ENCODE peak calls at places on chromosomes 4 and X, in seven cellular contexts. One of them, this sample, is unnamed.

GRCh38 chr4:31701256-31701655 is 981.1 kb downstream of the PCDH7 start:
- DNase-seq in effector memory CD4-positive, alpha-beta T cell: no peak
- DNase-seq in GM23248: no peak
- DNase-seq in A549: no peak
- DNase-seq in left ventricle myocardium inferior: no peak
- DNase-seq in cardiac fibroblast: no peak
- DNase-seq in HepG2: no peak
- DNase-seq in this sample: no peak

GRCh38 chr4:66640216-66640615 is 905.1 kb downstream of the CENPC start:
- DNase-seq in effector memory CD4-positive, alpha-beta T cell: no peak
- DNase-seq in GM23248: no peak
- DNase-seq in A549: no peak
- DNase-seq in left ventricle myocardium inferior: no peak
- DNase-seq in cardiac fibroblast: no peak
- DNase-seq in HepG2: no peak
- DNase-seq in this sample: no peak

GRCh38 chr4:6128221-6128871 is 72.0 kb downstream of the JAKMIP1 start:
- DNase-seq in effector memory CD4-positive, alpha-beta T cell: no peak
- DNase-seq in GM23248: no peak
- DNase-seq in A549: no peak
- DNase-seq in left ventricle myocardium inferior: no peak
- DNase-seq in cardiac fibroblast: no peak
- DNase-seq in HepG2: peak; percentile 46
- DNase-seq in this sample: no peak

GRCh38 chr4:1793496-1793840 is 375 bp downstream of the FGFR3 start:
- DNase-seq in effector memory CD4-positive, alpha-beta T cell: peak; percentile 17
- DNase-seq in GM23248: peak; percentile 59
- DNase-seq in A549: peak; percentile 33
- DNase-seq in left ventricle myocardium inferior: peak; percentile 52
- DNase-seq in cardiac fibroblast: peak; percentile 33
- DNase-seq in HepG2: no peak
- DNase-seq in this sample: peak; percentile 30

GRCh38 chrX:54785901-54786300 is 12.2 kb downstream of the ITIH6 start:
- DNase-seq in effector memory CD4-positive, alpha-beta T cell: no peak
- DNase-seq in GM23248: peak; percentile 27
- DNase-seq in A549: no peak
- DNase-seq in left ventricle myocardium inferior: no peak
- DNase-seq in cardiac fibroblast: peak; percentile 26
- DNase-seq in HepG2: peak; percentile 7
- DNase-seq in this sample: no peak

GRCh38 chr4:1588306-1588705 is 95.8 kb downstream of the FAM53A start:
- DNase-seq in effector memory CD4-positive, alpha-beta T cell: no peak
- DNase-seq in GM23248: no peak
- DNase-seq in A549: no peak
- DNase-seq in left ventricle myocardium inferior: no peak
- DNase-seq in cardiac fibroblast: no peak
- DNase-seq in HepG2: no peak
- DNase-seq in this sample: no peak

GRCh38 chrX:154437398-154437752 is 421 bp downstream of the GDI1 start:
- DNase-seq in effector memory CD4-positive, alpha-beta T cell: no peak
- DNase-seq in GM23248: no peak
- DNase-seq in A549: no peak
- DNase-seq in left ventricle myocardium inferior: no peak
- DNase-seq in cardiac fibroblast: no peak
- DNase-seq in HepG2: no peak
- DNase-seq in this sample: no peak

GRCh38 chr4:99664703-99665102 is 7.1 kb upstream of the C4orf54 start:
- DNase-seq in effector memory CD4-positive, alpha-beta T cell: no peak
- DNase-seq in GM23248: no peak
- DNase-seq in A549: no peak
- DNase-seq in left ventricle myocardium inferior: no peak
- DNase-seq in cardiac fibroblast: no peak
- DNase-seq in HepG2: no peak
- DNase-seq in this sample: no peak

GRCh38 chr4:71355971-71356370 is 17.2 kb downstream of the SLC4A4 start:
- DNase-seq in effector memory CD4-positive, alpha-beta T cell: no peak
- DNase-seq in GM23248: no peak
- DNase-seq in A549: no peak
- DNase-seq in left ventricle myocardium inferior: no peak
- DNase-seq in cardiac fibroblast: no peak
- DNase-seq in HepG2: no peak
- DNase-seq in this sample: no peak
- H3K4me3 ChIP-seq in effector memory CD4-positive, alpha-beta T cell: no peak overlapping the region
- H3K4me3 ChIP-seq in GM23248: no peak overlapping the region
- H3K4me3 ChIP-seq in A549: no peak overlapping the region
- H3K4me3 ChIP-seq in left ventricle myocardium inferior: no peak overlapping the region
- H3K4me3 ChIP-seq in cardiac fibroblast: no peak overlapping the region
- H3K4me3 ChIP-seq in HepG2: no peak overlapping the region
- H3K4me3 ChIP-seq in this sample: no peak overlapping the region

DNA sequence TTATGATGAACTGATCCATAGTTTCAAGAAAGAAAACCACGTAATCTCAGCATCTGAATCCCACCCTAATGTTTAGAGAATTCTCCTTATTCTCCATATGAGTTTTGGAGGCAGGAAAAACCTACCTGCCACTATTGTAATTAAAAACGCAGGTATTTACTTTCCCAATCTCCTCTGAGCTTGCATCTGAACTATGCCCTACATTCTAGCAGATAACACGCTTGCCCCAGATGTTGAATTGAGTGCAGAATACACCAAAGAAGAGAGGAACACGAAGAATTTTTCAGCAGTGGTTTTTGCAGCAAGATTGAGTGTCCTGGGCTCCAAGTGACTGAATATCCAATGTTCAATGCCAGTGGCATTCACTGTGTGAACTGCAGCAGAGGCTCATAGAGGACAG is 182.4 kb downstream of the COX18 start:
- DNase-seq in effector memory CD4-positive, alpha-beta T cell: no peak
- DNase-seq in GM23248: no peak
- DNase-seq in A549: no peak
- DNase-seq in left ventricle myocardium inferior: no peak
- DNase-seq in cardiac fibroblast: no peak
- DNase-seq in HepG2: no peak
- DNase-seq in this sample: no peak
- H3K4me3 ChIP-seq in effector memory CD4-positive, alpha-beta T cell: no peak overlapping the region
- H3K4me3 ChIP-seq in GM23248: no peak overlapping the region
- H3K4me3 ChIP-seq in A549: no peak overlapping the region
- H3K4me3 ChIP-seq in left ventricle myocardium inferior: no peak overlapping the region
- H3K4me3 ChIP-seq in cardiac fibroblast: no peak overlapping the region
- H3K4me3 ChIP-seq in HepG2: no peak overlapping the region
- H3K4me3 ChIP-seq in this sample: no peak overlapping the region

GRCh38 chr4:7423801-7424552 is 10.8 kb downstream of the PSAPL1 start:
- DNase-seq in effector memory CD4-positive, alpha-beta T cell: no peak
- DNase-seq in GM23248: peak; percentile 44
- DNase-seq in A549: no peak
- DNase-seq in left ventricle myocardium inferior: peak; percentile 5
- DNase-seq in cardiac fibroblast: no peak
- DNase-seq in HepG2: no peak
- DNase-seq in this sample: peak; percentile 37
- H3K4me3 ChIP-seq in effector memory CD4-positive, alpha-beta T cell: no peak overlapping the region
- H3K4me3 ChIP-seq in GM23248: no peak overlapping the region
- H3K4me3 ChIP-seq in A549: no peak overlapping the region
- H3K4me3 ChIP-seq in left ventricle myocardium inferior: no peak overlapping the region
- H3K4me3 ChIP-seq in cardiac fibroblast: no peak overlapping the region
- H3K4me3 ChIP-seq in HepG2: no peak overlapping the region
- H3K4me3 ChIP-seq in this sample: no peak overlapping the region

GRCh38 chrX:136679581-136679980 is 31.6 kb downstream of the CD40LG start:
- DNase-seq in effector memory CD4-positive, alpha-beta T cell: no peak
- DNase-seq in GM23248: no peak
- DNase-seq in A549: no peak
- DNase-seq in left ventricle myocardium inferior: no peak
- DNase-seq in cardiac fibroblast: no peak
- DNase-seq in HepG2: no peak
- DNase-seq in this sample: no peak
- H3K4me3 ChIP-seq in effector memory CD4-positive, alpha-beta T cell: no peak overlapping the region
- H3K4me3 ChIP-seq in GM23248: no peak overlapping the region
- H3K4me3 ChIP-seq in A549: no peak overlapping the region
- H3K4me3 ChIP-seq in left ventricle myocardium inferior: no peak overlapping the region
- H3K4me3 ChIP-seq in cardiac fibroblast: no peak overlapping the region
- H3K4me3 ChIP-seq in HepG2: no peak overlapping the region
- H3K4me3 ChIP-seq in this sample: no peak overlapping the region

GRCh38 chrX:95760356-95760755 is 924.3 kb upstream of the DIAPH2 start:
- DNase-seq in effector memory CD4-positive, alpha-beta T cell: no peak
- DNase-seq in GM23248: no peak
- DNase-seq in A549: no peak
- DNase-seq in left ventricle myocardium inferior: no peak
- DNase-seq in cardiac fibroblast: no peak
- DNase-seq in HepG2: no peak
- DNase-seq in this sample: no peak

GRCh38 chrX:95762716-95763115 is 921.9 kb upstream of the DIAPH2 start:
- DNase-seq in effector memory CD4-positive, alpha-beta T cell: no peak
- DNase-seq in GM23248: no peak
- DNase-seq in A549: no peak
- DNase-seq in left ventricle myocardium inferior: no peak
- DNase-seq in cardiac fibroblast: no peak
- DNase-seq in HepG2: no peak
- DNase-seq in this sample: no peak

DNA sequence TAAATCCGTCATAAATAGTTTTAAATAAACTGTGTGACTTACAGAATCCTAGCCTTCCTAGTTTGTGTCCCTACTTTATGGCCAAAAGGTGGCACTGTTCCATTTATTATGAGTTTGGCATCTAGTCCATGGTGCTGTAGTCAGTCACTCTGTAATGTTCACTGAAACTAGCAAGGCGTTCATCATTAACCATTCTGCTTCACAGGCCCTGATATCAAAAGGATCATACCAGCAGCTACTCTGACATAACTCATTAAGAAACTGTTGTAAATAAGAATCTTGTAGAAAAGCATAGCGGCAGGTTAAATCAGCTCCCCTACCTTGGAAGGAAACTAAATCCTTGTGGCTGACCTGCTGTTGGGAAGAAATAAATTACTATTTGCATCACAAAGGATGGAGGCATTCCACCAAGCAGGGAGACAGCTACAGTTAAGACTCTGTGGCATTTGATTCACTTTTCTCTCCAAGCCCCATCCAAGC is 919.6 kb upstream of the DIAPH2 start:
- DNase-seq in effector memory CD4-positive, alpha-beta T cell: no peak
- DNase-seq in GM23248: peak; percentile 28
- DNase-seq in A549: no peak
- DNase-seq in left ventricle myocardium inferior: no peak
- DNase-seq in cardiac fibroblast: peak; percentile 52
- DNase-seq in HepG2: peak; percentile 4
- DNase-seq in this sample: no peak
- H3K4me3 ChIP-seq in effector memory CD4-positive, alpha-beta T cell: no peak overlapping the region
- H3K4me3 ChIP-seq in GM23248: no peak overlapping the region
- H3K4me3 ChIP-seq in A549: no peak overlapping the region
- H3K4me3 ChIP-seq in left ventricle myocardium inferior: no peak overlapping the region
- H3K4me3 ChIP-seq in cardiac fibroblast: no peak overlapping the region
- H3K4me3 ChIP-seq in HepG2: no peak overlapping the region
- H3K4me3 ChIP-seq in this sample: no peak overlapping the region

This sample was measured in CD8-positive, alpha-beta memory T cell.